ENCODE peak calls at places on chromosomes 13 and 19, in seven cellular contexts. S is PC-3; W is heart left ventricle; J is foreskin fibroblast; C is body of pancreas; X is CD4-positive, alpha-beta T cell; Q is thoracic aorta. T is an unnamed sample.
A peak's percentile ranks its signal among the peaks of the same experiment; 100 is the strongest.

GRCh38 chr13:113023217-113023597 is 54.2 kb downstream of the MCF2L start:
- DNase-seq in X (no peak), J (no peak), S (no peak), Q (no peak), C (no peak), W (no peak), T (no peak)

GRCh38 chr13:73060251-73061160 is 1.7 kb downstream of the KLF5 start:
- DNase-seq in W (no peak), S (peak; percentile 60), Q (no peak), J (peak; percentile 87), X (no peak), C (no peak), T (no peak)

GRCh38 chr19:41000310-41000737 is 9.2 kb downstream of the CYP2B6 start:
- DNase-seq in Q (no peak), C (peak; percentile 13), S (peak; percentile 92), J (peak; percentile 4), W (no peak), X (no peak), T (no peak)

GRCh38 chr19:31627824-31628223 is 278.6 kb upstream of the TSHZ3 start:
- DNase-seq in J (no peak), S (no peak), W (no peak), Q (no peak), X (no peak), C (no peak), T (no peak)

GRCh38 chr19:10102787-10103236 is 334 bp upstream of the ANGPTL6 start:
- DNase-seq in Q (no peak), W (peak; percentile 14), X (no peak), S (no peak), C (no peak), J (no peak), T (no peak)

GRCh38 chr13:114212096-114212495 is 22.6 kb upstream of the CDC16 start:
- DNase-seq in W (no peak), S (peak; percentile 47), C (no peak), X (no peak), J (peak; percentile 76), Q (no peak), T (no peak)

GRCh38 chr19:5120321-5120720 is 151.4 kb downstream of the KDM4B start:
- DNase-seq in Q (no peak), S (no peak), X (no peak), J (no peak), C (no peak), W (no peak), T (no peak)

GRCh38 chr13:62512194-62513141 is 1096.8 kb upstream of the PCDH20 start:
- DNase-seq in S (peak; percentile 58), C (peak; percentile 62), Q (no peak), W (peak; percentile 36), X (no peak), J (peak; percentile 49), T (no peak)

GRCh38 chr13:82963466-82963865 is 918.8 kb downstream of the SLITRK1 start:
- DNase-seq in C (no peak), W (no peak), J (peak; percentile 24), S (no peak), Q (no peak), X (no peak), T (no peak)

GRCh38 chr13:40187324-40187795 is 479.1 kb downstream of the FOXO1 start:
- DNase-seq in J (no peak), W (no peak), S (no peak), C (no peak), Q (no peak), X (peak; percentile 67), T (no peak)

GRCh38 chr19:18440421-18440877 is 2.5 kb upstream of the ISYNA1 start:
- DNase-seq in S (peak; percentile 41), Q (no peak), C (no peak), X (peak; percentile 36), W (no peak), J (no peak), T (no peak)

GRCh38 chr13:106566682-106567420 is 1.1 kb downstream of the ARGLU1 start:
- DNase-seq in S (peak; percentile 45), Q (no peak), X (no peak), J (peak; percentile 78), W (peak; percentile 77), C (peak; percentile 52), T (no peak)

GRCh38 chr19:43438291-43439162 is 23.8 kb downstream of the TEX101 start:
- DNase-seq in C (peak; percentile 20), Q (no peak), W (peak; percentile 67), X (peak; percentile 26), J (peak; percentile 86), S (peak; percentile 67), T (no peak)

GRCh38 chr13:51793570-51794273 is 10.2 kb downstream of the DHRS12 start:
- DNase-seq in J (peak; percentile 88), C (peak; percentile 52), Q (no peak), S (peak; percentile 80), X (no peak), W (no peak), T (no peak)

GRCh38 chr19:48812094-48812929 is 1.5 kb upstream of the BCAT2 start:
- DNase-seq in W (peak; percentile 93), S (peak; percentile 31), Q (peak; percentile 59), C (peak; percentile 96), J (peak; percentile 91), X (peak; percentile 67), T (no peak)

GRCh38 chr13:33281951-33282595 is 3.5 kb downstream of the STARD13 start:
- DNase-seq in X (no peak), W (no peak), S (peak; percentile 76), C (no peak), Q (no peak), J (peak; percentile 86), T (no peak)

GRCh38 chr13:110798595-110798994 is 85.1 kb downstream of the ING1 start:
- DNase-seq in X (no peak), J (no peak), C (no peak), W (no peak), Q (no peak), S (no peak), T (no peak)

GRCh38 chr13:33318744-33319143 is 33.2 kb upstream of the STARD13 start:
- DNase-seq in S (no peak), J (peak; percentile 29), C (no peak), X (no peak), Q (no peak), W (no peak), T (no peak)

GRCh38 chr19:19662866-19663291 is 597 bp downstream of the ATP13A1 start:
- DNase-seq in C (no peak), Q (no peak), J (peak; percentile 66), S (no peak), W (no peak), X (no peak), T (no peak)

GRCh38 chr13:63408227-63409202 is 1992.9 kb upstream of the PCDH20 start:
- DNase-seq in J (peak; percentile 80), Q (no peak), W (no peak), C (no peak), X (no peak), S (no peak), T (no peak)

GRCh38 chr13:30963794-30964193 is 31.3 kb downstream of the TEX26 start:
- DNase-seq in W (no peak), Q (no peak), J (peak; percentile 64), C (peak; percentile 18), X (no peak), S (peak; percentile 13), T (no peak)

GRCh38 chr13:98450012-98450411 is 126.9 kb downstream of the STK24 start:
- DNase-seq in W (no peak), C (no peak), J (no peak), S (no peak), Q (no peak), X (no peak), T (no peak)

GRCh38 chr19:43664008-43664407 is 6.0 kb downstream of the PLAUR start:
- DNase-seq in X (peak; percentile 31), J (no peak), S (no peak), Q (no peak), C (no peak), W (no peak), T (no peak)

GRCh38 chr13:71303144-71303543 is 563.9 kb downstream of the DACH1 start:
- DNase-seq in J (no peak), S (no peak), Q (no peak), W (no peak), X (no peak), C (no peak), T (no peak)
- TF ChIP-seq CTCF in J (no peak), S (peak; percentile 24), Q (no peak), W (peak; percentile 43), X (no peak), C (no peak), T (peak; percentile 27)

GRCh38 chr13:20090349-20090748 is 70.5 kb downstream of the GJA3 start:
- DNase-seq in W (no peak), J (no peak), C (no peak), S (peak; percentile 43), X (no peak), Q (no peak), T (no peak)
- TF ChIP-seq CTCF in W (no peak), J (no peak), C (peak; percentile 6), S (peak; percentile 62), X (peak; percentile 28), Q (no peak), T (peak; percentile 24)

GRCh38 chr19:35055715-35056179 is 14.2 kb downstream of the HPN start:
- DNase-seq in C (no peak), X (no peak), Q (no peak), W (no peak), J (no peak), S (peak; percentile 39), T (no peak)
- TF ChIP-seq CTCF in C (peak; percentile 27), X (no peak), Q (no peak), W (peak; percentile 14), J (peak; percentile 7), S (peak; percentile 60), T (no peak)

DNA sequence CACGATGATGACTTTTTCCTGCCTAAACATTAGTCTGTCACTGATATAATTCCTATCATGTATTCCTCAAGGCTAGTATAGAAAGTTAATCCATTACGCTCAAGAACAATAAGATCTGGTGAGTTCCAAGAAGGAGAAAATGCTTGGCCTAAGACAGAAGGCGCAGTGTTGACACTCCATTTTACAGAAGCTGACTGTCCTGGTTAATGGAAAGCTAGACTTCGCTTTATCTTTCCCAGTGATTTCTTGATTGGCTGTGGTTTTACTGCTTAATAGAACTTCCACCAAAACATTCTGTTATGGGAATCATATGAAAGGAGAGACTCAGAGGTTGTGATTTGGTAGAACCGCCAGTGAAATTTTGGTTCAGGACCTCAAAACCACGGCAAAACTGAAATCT is 1.9 kb upstream of the SMAD9 start:
- DNase-seq in W (no peak), J (no peak), S (no peak), Q (no peak), X (no peak), C (no peak), T (no peak)
- TF ChIP-seq CTCF in W (no peak), J (no peak), S (no peak), Q (no peak), X (no peak), C (no peak), T (no peak)

GRCh38 chr13:92175330-92175729 is 776.9 kb downstream of the GPC5 start:
- DNase-seq in J (peak; percentile 53), W (no peak), Q (no peak), S (peak; percentile 43), X (no peak), C (no peak), T (no peak)
- TF ChIP-seq CTCF in J (peak; percentile 17), W (peak; percentile 47), Q (peak; percentile 16), S (peak; percentile 58), X (no peak), C (no peak), T (peak; percentile 46)